ENCODE peak calls at places on chromosomes 13 and 19, in eight cellular contexts. Y, F, Q, I, N, E, P and X are unnamed samples.

GRCh38 chr19:12880551-12881171 is 588 bp downstream of the DNASE2 start:
- DNase-seq in N (peak; percentile 55), Y (peak; percentile 48), Q (peak; percentile 54), E (no peak), I (peak; percentile 56), F (peak; percentile 41), P (peak; percentile 63), X (no peak)

GRCh38 chr19:43519436-43520088 is 7.4 kb downstream of the ETHE1 start:
- DNase-seq in P (peak; percentile 89), Q (peak; percentile 88), E (peak; percentile 82), I (peak; percentile 83), Y (peak; percentile 96), F (peak; percentile 93), N (peak; percentile 79), X (peak; percentile 91)

GRCh38 chr19:33408116-33408515 is 34.6 kb downstream of the CEBPG start:
- DNase-seq in F (no peak), I (no peak), E (no peak), P (no peak), Y (no peak), Q (peak; percentile 16), N (peak; percentile 8), X (no peak)

GRCh38 chr19:17108453-17108784 is 32.8 kb downstream of the MYO9B start:
- DNase-seq in N (no peak), Q (no peak), E (no peak), Y (no peak), P (no peak), F (no peak), I (no peak), X (no peak)

GRCh38 chr13:52652980-52653303 is 306 bp downstream of the SUGT1 start:
- DNase-seq in P (peak; percentile 67), Q (no peak), I (no peak), E (no peak), Y (no peak), F (no peak), N (no peak), X (no peak)

GRCh38 chr13:99336750-99337149 is 29.6 kb upstream of the GPR183 start:
- DNase-seq in N (no peak), Q (no peak), I (no peak), F (no peak), Y (no peak), E (no peak), P (no peak), X (no peak)

GRCh38 chr19:43731346-43731745 is 15.5 kb downstream of the IRGC start:
- DNase-seq in Y (no peak), N (no peak), F (no peak), I (no peak), Q (no peak), E (no peak), P (no peak), X (no peak)

GRCh38 chr13:24741016-24741662 is 22.8 kb upstream of the RNF17 start:
- DNase-seq in Y (no peak), P (no peak), F (no peak), N (no peak), Q (no peak), I (no peak), E (no peak), X (peak; percentile 68)

GRCh38 chr19:46958542-46958941 is 61.1 kb upstream of the NPAS1 start:
- DNase-seq in Q (no peak), N (no peak), F (peak; percentile 70), Y (peak; percentile 87), E (no peak), P (no peak), I (no peak), X (no peak)

GRCh38 chr19:44807652-44808462 is 1.0 kb upstream of the BCAM start:
- DNase-seq in N (no peak), Q (peak; percentile 69), P (peak; percentile 74), I (peak; percentile 89), F (peak; percentile 57), E (peak; percentile 40), Y (peak; percentile 61), X (peak; percentile 98)

GRCh38 chr13:38265135-38265497 is 84.5 kb upstream of the UFM1 start:
- DNase-seq in Y (no peak), I (no peak), E (no peak), P (no peak), N (peak; percentile 19), F (no peak), Q (no peak), X (peak; percentile 45)

GRCh38 chr19:9885077-9885552 is 50.0 kb downstream of the PIN1 start:
- DNase-seq in Q (no peak), I (no peak), N (peak; percentile 55), E (no peak), F (peak; percentile 74), Y (peak; percentile 59), P (no peak), X (peak; percentile 57)

GRCh38 chr19:30416375-30416774 is 44.2 kb downstream of the ZNF536 start:
- DNase-seq in P (no peak), Q (no peak), E (no peak), I (no peak), Y (no peak), F (no peak), N (no peak), X (no peak)

GRCh38 chr19:53957448-53958167 is 5.1 kb upstream of the CACNG8 start:
- DNase-seq in Y (no peak), E (no peak), F (no peak), P (no peak), Q (no peak), N (no peak), I (no peak), X (peak; percentile 77)

GRCh38 chr19:46221981-46222610 is 7.4 kb upstream of the IGFL1 start:
- DNase-seq in F (peak; percentile 76), Q (no peak), N (peak; percentile 58), E (no peak), Y (peak; percentile 87), I (peak; percentile 63), P (peak; percentile 38), X (peak; percentile 86)

GRCh38 chr13:74675185-74675584 is 541.0 kb upstream of the KLF12 start:
- DNase-seq in Q (no peak), E (no peak), P (no peak), N (no peak), I (no peak), Y (peak; percentile 18), F (no peak), X (no peak)

GRCh38 chr13:33838567-33839131 is 20.7 kb downstream of the RFC3 start:
- DNase-seq in P (no peak), F (peak; percentile 63), E (no peak), N (no peak), I (no peak), Q (no peak), Y (peak; percentile 63), X (no peak)

GRCh38 chr19:49497047-49497789 is 984 bp downstream of the RPS11 start:
- DNase-seq in E (peak; percentile 86), I (peak; percentile 52), N (peak; percentile 76), Q (peak; percentile 54), Y (peak; percentile 83), P (no peak), F (peak; percentile 63), X (peak; percentile 79)

GRCh38 chr13:25352230-25352629 is 19.5 kb upstream of the ATP8A2 start:
- DNase-seq in Y (no peak), Q (no peak), N (no peak), P (no peak), E (no peak), F (peak; percentile 42), I (no peak), X (no peak)

GRCh38 chr19:34772697-34773554 is at the start of gene ZNF599:
- DNase-seq in N (peak; percentile 94), P (peak; percentile 91), E (peak; percentile 93), I (peak; percentile 92), Q (peak; percentile 92), Y (peak; percentile 95), F (peak; percentile 94), X (peak; percentile 95)

GRCh38 chr13:98570929-98571372 is 6.0 kb downstream of the STK24 start:
- DNase-seq in P (no peak), Q (no peak), Y (no peak), F (no peak), E (peak; percentile 61), I (no peak), N (peak; percentile 31), X (no peak)

GRCh38 chr19:934865-935422 is 9.1 kb downstream of the ARID3A start:
- DNase-seq in N (peak; percentile 94), Q (no peak), I (no peak), Y (peak; percentile 85), F (peak; percentile 90), P (no peak), E (peak; percentile 86), X (no peak)

GRCh38 chr13:38970380-38971051 is 20.1 kb downstream of the STOML3 start:
- DNase-seq in E (no peak), P (no peak), N (no peak), Y (no peak), F (no peak), Q (no peak), I (no peak), X (no peak)

GRCh38 chr19:48117515-48118330 is 7.1 kb upstream of the PLA2G4C start:
- DNase-seq in F (no peak), E (no peak), Y (no peak), P (no peak), N (no peak), Q (no peak), I (peak; percentile 52), X (peak; percentile 67)
- TF ChIP-seq CTCF in F (no peak), E (no peak), Y (no peak), P (no peak), N (no peak), Q (no peak), I (no peak), X (peak; percentile 59)

DNA sequence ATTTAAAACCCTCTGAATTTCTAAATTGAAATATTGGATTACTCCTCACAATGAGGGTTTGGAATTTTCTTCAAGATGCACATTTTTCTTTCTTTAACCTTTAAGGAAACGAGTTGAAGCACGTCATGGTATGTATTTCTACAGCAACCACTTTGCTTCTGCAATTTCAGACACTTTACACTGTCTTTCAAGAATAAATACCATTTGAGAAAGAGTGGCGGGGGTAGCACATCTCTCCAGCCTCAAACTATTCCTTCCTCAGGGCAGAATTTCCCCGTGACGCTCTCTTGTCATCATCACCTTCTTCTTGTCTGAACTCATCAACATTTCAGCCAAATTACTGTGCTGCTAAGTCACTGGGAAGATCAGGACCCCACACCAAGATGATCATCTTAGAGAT is 1073.4 kb downstream of the EFNB2 start:
- DNase-seq in Q (no peak), P (no peak), I (no peak), F (no peak), Y (no peak), E (no peak), N (no peak), X (no peak)
- TF ChIP-seq CTCF in Q (no peak), P (no peak), I (no peak), F (no peak), Y (no peak), E (no peak), N (no peak), X (no peak)

GRCh38 chr13:49113526-49114286 is 106.4 kb upstream of the MLNR start:
- DNase-seq in Y (peak; percentile 62), E (no peak), I (no peak), F (peak; percentile 73), N (no peak), P (no peak), Q (no peak), X (no peak)
- TF ChIP-seq CTCF in Y (no peak), E (no peak), I (no peak), F (no peak), N (no peak), P (no peak), Q (no peak), X (no peak)

DNA sequence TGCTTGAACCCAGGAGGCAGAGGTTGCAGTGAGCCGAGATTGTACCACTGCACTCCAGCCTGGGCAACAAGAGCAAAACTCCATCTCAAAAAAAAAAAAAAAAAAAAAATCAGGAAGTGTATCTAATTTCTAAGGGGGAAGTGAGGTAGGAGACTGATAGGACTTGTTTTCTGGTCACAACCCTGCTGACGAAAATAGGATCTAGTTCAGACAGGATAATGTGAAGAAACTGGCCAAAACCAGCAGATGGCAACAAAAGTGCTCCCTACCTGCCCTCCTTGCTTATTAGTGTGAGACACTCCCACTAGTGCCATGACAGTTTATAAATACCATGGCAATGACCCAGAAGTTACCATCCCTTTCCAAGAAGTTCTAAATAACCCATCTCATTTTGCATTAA is 36.0 kb upstream of the KPNA3 start:
- DNase-seq in P (no peak), E (no peak), Q (no peak), Y (no peak), F (no peak), I (no peak), N (no peak), X (no peak)
- TF ChIP-seq CTCF in P (no peak), E (no peak), Q (no peak), Y (no peak), F (no peak), I (no peak), N (no peak), X (no peak)